ENCODE peak calls at places on chromosomes 12 and 14, in nine cellular contexts. F, J, B, A, Q, C, N, U and I are unnamed samples.

GRCh38 chr12:112998997-112999767 is 20.9 kb downstream of the OAS2 start:
- DNase-seq in C (no peak), A (no peak), F (no peak), N (no peak), J (no peak), U (no peak), B (no peak), Q (no peak), I (no peak)

GRCh38 chr12:118237053-118237665 is 101.2 kb downstream of the PEBP1 start:
- DNase-seq in F (no peak), A (no peak), N (no peak), Q (no peak), U (peak), J (no peak), B (no peak), C (no peak), I (no peak)

GRCh38 chr12:34402228-34402898 is 380.1 kb downstream of the ALG10 start:
- DNase-seq in U (no peak), B (no peak), A (no peak), J (no peak), C (no peak), N (no peak), F (no peak), Q (no peak), I (no peak)

GRCh38 chr12:64665506-64665905 is 55.2 kb downstream of the RASSF3 start:
- DNase-seq in N (no peak), J (no peak), Q (no peak), A (no peak), B (peak), C (no peak), U (peak), F (no peak), I (no peak)

GRCh38 chr14:22314183-22314820 is 274.7 kb downstream of the DAD1 start:
- DNase-seq in U (peak), Q (peak), N (peak), C (no peak), A (peak), J (peak), B (peak), F (peak), I (peak)

GRCh38 chr14:101583709-101584048 is 22.4 kb downstream of the DIO3 start:
- DNase-seq in F (no peak), A (no peak), J (no peak), B (no peak), Q (no peak), N (no peak), U (no peak), C (no peak), I (no peak)

GRCh38 chr14:31122098-31122611 is 85.4 kb downstream of the HECTD1 start:
- DNase-seq in A (no peak), B (no peak), Q (no peak), C (no peak), U (no peak), N (no peak), F (no peak), J (no peak), I (peak)

GRCh38 chr12:53585726-53586125 is 40.5 kb downstream of the ATF7 start:
- DNase-seq in F (no peak), U (no peak), J (no peak), A (no peak), C (no peak), Q (no peak), B (no peak), N (no peak), I (no peak)

GRCh38 chr12:3293013-3293412 is 198.0 kb upstream of the PRMT8 start:
- DNase-seq in F (no peak), J (no peak), B (no peak), Q (no peak), A (no peak), C (no peak), N (no peak), U (no peak), I (no peak)

GRCh38 chr14:29548948-29549370 is 378.7 kb downstream of the PRKD1 start:
- DNase-seq in A (peak), Q (peak), N (peak), C (peak), U (peak), B (peak), J (peak), F (peak), I (peak)

GRCh38 chr14:73467377-73467776 is 9.0 kb upstream of the NUMB start:
- DNase-seq in U (no peak), B (no peak), J (no peak), C (no peak), N (peak), A (no peak), Q (no peak), F (no peak), I (no peak)

GRCh38 chr14:104768437-104769323 is 15.7 kb downstream of the SIVA1 start:
- DNase-seq in B (peak), J (peak), F (peak), A (peak), C (peak), N (peak), U (peak), Q (peak), I (peak)

GRCh38 chr14:30125322-30125944 is 197.8 kb upstream of the PRKD1 start:
- DNase-seq in C (no peak), N (no peak), B (no peak), F (no peak), Q (no peak), A (no peak), J (no peak), U (no peak), I (no peak)

GRCh38 chr14:68708343-68708742 is 84.5 kb downstream of the ZFP36L1 start:
- DNase-seq in A (no peak), U (no peak), F (no peak), C (no peak), N (no peak), B (no peak), Q (no peak), J (no peak), I (no peak)

GRCh38 chr12:108234155-108234554 is 105.0 kb downstream of the CMKLR1 start:
- DNase-seq in Q (peak), J (no peak), B (no peak), C (no peak), F (no peak), U (no peak), A (no peak), N (peak), I (no peak)

GRCh38 chr14:22386924-22387775 is 201.9 kb downstream of the DAD1 start:
- DNase-seq in C (peak), J (peak), N (peak), U (peak), Q (peak), B (peak), F (peak), A (peak), I (peak)

GRCh38 chr12:116675339-116676107 is 62.3 kb downstream of the SPRING1 start:
- DNase-seq in F (no peak), J (no peak), U (no peak), A (no peak), B (no peak), C (no peak), Q (no peak), N (no peak), I (no peak)

GRCh38 chr12:5293773-5294172 is 138.1 kb upstream of the NTF3 start:
- DNase-seq in C (no peak), U (no peak), F (no peak), B (no peak), Q (no peak), N (no peak), A (no peak), J (no peak), I (no peak)

GRCh38 chr12:27096420-27096819 is 14.0 kb upstream of the C12orf71 start:
- DNase-seq in B (no peak), U (no peak), Q (no peak), A (no peak), C (no peak), F (no peak), J (no peak), N (no peak), I (no peak)

DNA sequence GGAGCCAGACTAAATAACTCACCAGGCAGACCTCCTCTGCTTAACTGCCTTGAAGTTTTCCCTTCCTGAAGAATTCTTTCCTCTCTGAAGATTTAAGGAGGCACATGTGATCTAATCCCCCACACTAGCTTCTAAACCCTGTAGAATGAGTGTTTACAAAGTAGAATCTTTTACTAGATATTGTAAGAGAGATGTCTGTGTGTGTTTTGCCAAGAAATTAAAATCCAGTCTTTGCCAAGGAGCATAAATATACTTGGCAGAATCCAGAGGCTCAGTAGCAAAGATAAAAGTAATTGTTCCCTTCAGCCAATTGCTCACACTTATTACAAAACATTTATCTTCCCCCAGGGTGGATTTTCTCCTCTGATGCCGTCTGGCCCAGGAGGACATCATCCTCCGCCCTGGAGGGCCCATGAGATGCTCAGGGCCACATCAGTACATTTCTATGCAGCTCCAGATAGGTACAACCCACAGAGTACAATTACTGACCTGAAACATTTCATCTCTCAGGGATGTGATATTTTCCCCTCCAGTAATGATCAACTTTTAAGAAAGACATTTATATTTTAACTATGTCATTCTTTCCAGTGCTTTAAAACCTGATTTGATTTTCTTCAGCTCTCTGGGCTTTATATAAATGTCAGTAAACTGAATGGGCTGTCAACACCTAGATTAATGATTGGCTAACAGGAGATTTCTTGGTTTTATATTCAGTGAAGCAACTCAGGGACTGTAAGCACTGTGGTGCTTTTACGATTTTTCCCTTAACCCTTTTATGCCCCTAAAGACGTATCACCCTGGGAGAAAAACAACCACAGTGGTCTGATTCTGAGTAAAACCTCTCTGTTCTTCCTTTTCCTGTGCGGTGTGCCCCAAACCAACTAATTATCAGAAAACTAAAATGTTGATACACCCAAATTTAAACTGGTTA is 37.7 kb downstream of the PTGER2 start:
- DNase-seq in C (no peak), B (no peak), Q (no peak), A (no peak), N (no peak), J (no peak), U (peak), F (no peak), I (no peak)
- TF ChIP-seq REST in C (no peak), B (no peak), Q (no peak), A (no peak), N (no peak), J (no peak), U (no peak), F (no peak), I (no peak)

GRCh38 chr12:57479376-57480115 is at the start of gene ARHGAP9:
- DNase-seq in Q (no peak), A (no peak), F (no peak), N (no peak), C (no peak), B (no peak), U (peak), J (no peak), I (peak)
- TF ChIP-seq CTCF in Q (no peak), A (no peak), F (no peak), N (no peak), C (no peak), B (no peak), U (no peak), J (no peak), I (no peak)

GRCh38 chr14:39734306-39734705 is 302.1 kb upstream of the FBXO33 start:
- DNase-seq in B (no peak), F (no peak), N (no peak), C (no peak), Q (no peak), A (no peak), J (no peak), U (no peak), I (no peak)
- H3K27ac ChIP-seq in B (no peak), F (no peak), N (no peak), C (no peak), Q (no peak), A (no peak), J (no peak), U (no peak), I (no peak)

GRCh38 chr12:71981149-71981548 is 42.5 kb downstream of the TPH2 start:
- DNase-seq in B (no peak), F (no peak), C (no peak), N (no peak), Q (no peak), J (no peak), A (no peak), U (no peak), I (no peak)
- TF ChIP-seq REST in B (peak), F (peak), C (no peak), N (no peak), Q (peak), J (peak), A (peak), U (no peak), I (peak)

GRCh38 chr14:81170829-81171195 is 49.9 kb downstream of the GTF2A1 start:
- DNase-seq in U (no peak), N (no peak), B (no peak), Q (no peak), C (no peak), F (no peak), A (no peak), J (no peak), I (no peak)
- TF ChIP-seq CTCF in U (no peak), N (no peak), B (no peak), Q (no peak), C (peak), F (no peak), A (no peak), J (no peak), I (no peak)

DNA sequence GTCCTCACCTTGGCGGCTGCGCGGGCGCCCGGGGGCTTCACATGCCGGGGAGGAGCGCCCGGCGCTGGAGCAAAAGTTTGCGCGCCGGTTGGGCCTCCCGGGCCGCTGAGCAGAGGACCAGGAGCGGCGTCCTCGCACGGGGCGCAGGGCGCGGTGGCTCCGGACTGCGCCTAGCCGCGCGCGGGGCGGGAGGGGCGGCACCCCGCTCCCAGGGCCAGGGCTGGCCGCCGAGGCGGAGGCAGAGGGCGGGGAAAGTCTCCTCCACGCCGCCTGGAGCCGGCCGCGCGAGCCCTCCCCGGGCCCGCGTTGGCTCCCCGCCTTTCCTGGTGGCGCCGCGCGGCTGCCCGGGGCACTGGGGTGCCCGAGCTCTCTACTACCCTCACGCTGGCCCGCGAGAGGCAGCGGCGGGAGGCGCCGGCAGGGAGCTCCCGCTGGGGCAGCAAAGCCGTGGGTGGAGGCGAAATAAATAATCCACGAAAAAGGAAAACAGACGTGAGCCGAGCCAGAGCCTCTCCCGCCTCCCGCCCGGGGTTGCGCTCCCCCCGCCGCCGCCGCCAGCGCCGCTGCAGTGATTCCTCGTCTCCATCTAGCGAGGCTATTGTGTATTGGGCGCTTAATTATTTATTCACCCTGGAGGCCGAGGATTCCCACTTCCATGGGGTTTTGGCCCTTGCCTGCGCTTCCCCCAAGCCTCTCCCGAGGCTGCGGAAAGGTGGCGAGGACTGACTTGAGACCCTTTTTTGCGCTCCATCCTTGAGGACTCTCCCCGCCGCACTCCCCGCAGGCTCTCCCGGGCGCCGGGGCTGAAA is 476 bp upstream of the PRIMA1 start:
- DNase-seq in A (no peak), U (no peak), F (no peak), Q (peak), B (peak), J (peak), C (no peak), N (no peak), I (no peak)
- H3K27ac ChIP-seq in A (no peak), U (no peak), F (peak), Q (no peak), B (peak), J (peak), C (no peak), N (no peak), I (no peak)

GRCh38 chr14:82422186-82422585 is 888.5 kb upstream of the SEL1L start:
- DNase-seq in U (no peak), C (no peak), J (no peak), Q (no peak), A (no peak), B (no peak), F (no peak), N (no peak), I (no peak)
- TF ChIP-seq REST in U (no peak), C (no peak), J (no peak), Q (no peak), A (no peak), B (no peak), F (no peak), N (no peak), I (no peak)

GRCh38 chr12:125341422-125341821 is 276.2 kb downstream of the AACS start:
- DNase-seq in U (no peak), C (no peak), A (no peak), F (no peak), B (no peak), N (no peak), Q (no peak), J (no peak), I (no peak)

GRCh38 chr12:125340791-125341190 is 275.6 kb downstream of the AACS start:
- DNase-seq in J (no peak), Q (no peak), C (no peak), F (no peak), A (peak), U (no peak), N (no peak), B (no peak), I (no peak)

GRCh38 chr12:125343649-125344048 is 278.4 kb downstream of the AACS start:
- DNase-seq in Q (no peak), N (no peak), B (no peak), C (no peak), J (no peak), A (no peak), F (no peak), U (no peak), I (no peak)

GRCh38 chr12:125351788-125352187 is 286.6 kb downstream of the AACS start:
- DNase-seq in C (no peak), F (no peak), A (no peak), U (no peak), J (no peak), Q (no peak), B (peak), N (no peak), I (no peak)

GRCh38 chr12:125346361-125346760 is 281.1 kb downstream of the AACS start:
- DNase-seq in B (peak), F (no peak), U (no peak), J (no peak), Q (no peak), A (no peak), C (no peak), N (no peak), I (no peak)
- TF ChIP-seq CTCF in B (peak), F (peak), U (peak), J (no peak), Q (no peak), A (peak), C (peak), N (no peak), I (no peak)

GRCh38 chr14:70934502-70935134 is 27.4 kb downstream of the PCNX1 start:
- DNase-seq in Q (no peak), A (peak), U (peak), C (no peak), J (no peak), N (no peak), B (no peak), F (no peak), I (no peak)
- H3K27ac ChIP-seq in Q (peak), A (peak), U (peak), C (no peak), J (no peak), N (no peak), B (no peak), F (no peak), I (no peak)